ENCODE peak calls at places on chromosomes 13 and 19, in six cellular contexts. B is H1, G is mesenchymal stem cell, J is neuronal stem cell, T is H9, R is IMR-90. P is an unnamed sample.
A peak's percentile ranks its signal among the peaks of the same experiment; 100 is the strongest.

GRCh38 chr13:111632906-111633305 is 312.5 kb downstream of the TEX29 start:
- DNase-seq in B (peak; percentile 49), G (no peak), J (no peak), T (peak; percentile 84), R (no peak), P (peak; percentile 88)

GRCh38 chr19:8334458-8335342 is 8.4 kb downstream of the KANK3 start:
- DNase-seq in B (no peak), G (peak; percentile 51), J (peak; percentile 73), T (peak; percentile 85), R (peak; percentile 74), P (peak; percentile 87)

GRCh38 chr19:11949201-11949600 is 15.6 kb upstream of the ZNF763 start:
- DNase-seq in B (no peak), G (peak; percentile 12), J (no peak), T (no peak), R (peak; percentile 7), P (peak; percentile 48)

GRCh38 chr13:25170554-25171107 is 1.5 kb downstream of the AMER2 start:
- DNase-seq in B (no peak), G (no peak), J (no peak), T (no peak), R (no peak), P (peak; percentile 46)

GRCh38 chr13:100611678-100612492 is 23.3 kb upstream of the GGACT start:
- DNase-seq in B (no peak), G (no peak), J (no peak), T (no peak), R (no peak), P (no peak)

GRCh38 chr13:50760751-50761150 is 82.7 kb downstream of the DLEU7 start:
- DNase-seq in B (no peak), G (no peak), J (no peak), T (no peak), R (no peak), P (no peak)

GRCh38 chr13:104286566-104287290 is 1220.5 kb upstream of the SLC10A2 start:
- DNase-seq in B (no peak), G (no peak), J (peak; percentile 15), T (peak; percentile 37), R (no peak), P (peak; percentile 73)

GRCh38 chr19:30854207-30854606 is 482.0 kb downstream of the ZNF536 start:
- DNase-seq in B (no peak), G (no peak), J (no peak), T (no peak), R (no peak), P (no peak)

GRCh38 chr19:48905664-48906063 is 5.6 kb downstream of the NUCB1 start:
- DNase-seq in B (no peak), G (no peak), J (no peak), T (no peak), R (no peak), P (no peak)

GRCh38 chr13:31610270-31610998 is 128.9 kb upstream of the RXFP2 start:
- DNase-seq in B (no peak), G (no peak), J (no peak), T (no peak), R (no peak), P (no peak)

GRCh38 chr19:58042709-58043340 is 9.0 kb downstream of the ZSCAN1 start:
- DNase-seq in B (peak; percentile 84), G (no peak), J (no peak), T (peak; percentile 87), R (no peak), P (peak; percentile 83)

GRCh38 chr19:30604657-30605056 is 232.5 kb downstream of the ZNF536 start:
- DNase-seq in B (no peak), G (no peak), J (no peak), T (no peak), R (no peak), P (no peak)

GRCh38 chr19:11849264-11849615 is 714 bp downstream of the ZNF439 start:
- DNase-seq in B (no peak), G (no peak), J (no peak), T (no peak), R (no peak), P (no peak)

GRCh38 chr19:18807861-18808331 is 16.8 kb upstream of the COMP start:
- DNase-seq in B (no peak), G (no peak), J (no peak), T (no peak), R (no peak), P (no peak)

GRCh38 chr13:40764587-40765403 is 6.2 kb downstream of the MRPS31 start:
- DNase-seq in B (no peak), G (no peak), J (no peak), T (no peak), R (no peak), P (no peak)

GRCh38 chr13:24226762-24227161 is 66.2 kb downstream of the SPATA13 start:
- DNase-seq in B (no peak), G (no peak), J (no peak), T (no peak), R (no peak), P (peak; percentile 29)

GRCh38 chr19:13843104-13843921 is 33.6 kb upstream of the NANOS3 start:
- DNase-seq in B (no peak), G (peak; percentile 86), J (no peak), T (peak; percentile 74), R (peak; percentile 47), P (peak; percentile 84)

GRCh38 chr19:13846533-13847032 is 30.4 kb upstream of the NANOS3 start:
- DNase-seq in B (no peak), G (peak; percentile 99), J (no peak), T (peak; percentile 95), R (peak; percentile 93), P (peak; percentile 99)

GRCh38 chr19:13841339-13842293 is 35.3 kb upstream of the NANOS3 start:
- DNase-seq in B (no peak), G (peak; percentile 73), J (no peak), T (peak; percentile 32), R (no peak), P (no peak)

GRCh38 chr19:13842294-13843103 is 34.4 kb upstream of the NANOS3 start:
- DNase-seq in B (no peak), G (peak; percentile 87), J (no peak), T (peak; percentile 56), R (peak; percentile 65), P (peak; percentile 63)

DNA sequence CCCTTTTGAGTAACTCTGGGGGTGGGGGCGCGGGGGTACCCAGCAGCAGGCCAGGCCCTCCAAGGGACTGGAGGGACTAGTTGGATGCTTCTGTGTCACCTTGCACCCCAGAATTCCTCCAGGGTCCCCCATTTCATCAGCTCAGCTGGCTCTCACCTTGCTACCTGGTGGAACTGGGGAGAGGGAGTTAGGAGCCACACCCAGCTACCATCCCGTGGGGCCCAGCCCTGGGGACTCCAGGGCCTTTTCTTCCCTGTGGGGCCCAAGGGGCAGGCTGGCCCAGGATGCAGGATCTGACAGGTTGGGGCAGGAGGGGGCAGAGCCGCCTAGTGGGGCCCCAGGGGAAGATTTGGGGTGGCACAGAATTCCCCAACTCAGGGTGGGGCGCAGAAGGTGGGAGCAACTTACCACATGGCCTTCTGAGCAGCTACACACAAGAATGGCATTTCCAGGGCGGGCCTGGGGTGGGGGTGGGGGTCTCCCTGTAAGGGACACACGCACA is 32.8 kb upstream of the NANOS3 start:
- DNase-seq in B (no peak), G (no peak), J (no peak), T (no peak), R (no peak), P (no peak)
- H2BK120ac ChIP-seq in B (no peak overlapping the region), G (peak overlapping the region; percentile 100), J (peak overlapping the region; percentile 98), T (no peak overlapping the region), R (peak overlapping the region; percentile 92), P (peak overlapping the region; percentile 4)

GRCh38 chr19:39582442-39582841 is 19.9 kb upstream of the LGALS13 start:
- DNase-seq in B (no peak), G (no peak), J (no peak), T (no peak), R (no peak), P (no peak)
- H3K23ac ChIP-seq in B (no peak overlapping the region), G (no peak overlapping the region), J (no peak overlapping the region), T (no peak overlapping the region), R (no peak overlapping the region), P (no peak overlapping the region)

DNA sequence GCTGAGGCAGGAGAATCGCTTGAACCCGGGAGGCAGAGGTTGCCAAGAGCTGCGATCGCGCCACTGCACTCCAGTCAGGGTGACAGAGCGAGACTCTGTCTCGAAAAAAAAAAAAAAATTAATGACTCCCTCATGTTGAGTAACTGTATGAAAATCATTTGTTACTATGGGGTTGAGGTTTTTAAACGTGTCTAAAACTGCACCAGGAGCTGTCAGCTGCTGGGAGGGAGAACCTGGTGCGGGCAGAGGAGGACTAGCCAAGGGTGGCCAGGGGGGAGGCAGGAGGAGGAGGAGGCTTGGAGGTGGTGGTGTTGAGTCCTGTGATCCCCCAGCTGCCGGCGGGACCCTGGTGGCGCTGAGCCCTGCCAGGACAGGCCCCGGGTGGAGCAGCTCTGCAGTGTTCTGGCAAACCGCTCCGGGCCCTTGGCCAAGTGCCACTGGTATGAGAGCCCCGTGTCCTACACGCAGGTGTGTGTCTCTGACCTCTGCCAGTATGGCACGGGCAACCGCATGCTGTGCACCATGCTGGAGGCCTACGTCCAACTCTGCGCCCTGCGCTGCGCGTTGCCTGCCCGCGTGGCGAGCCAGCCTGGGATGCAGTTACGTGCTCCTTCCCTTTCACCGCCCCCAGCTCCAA is 17.1 kb upstream of the FXYD3 start:
- DNase-seq in B (no peak), G (no peak), J (no peak), T (no peak), R (no peak), P (no peak)
- H2BK15ac ChIP-seq in B (no peak overlapping the region), G (no peak overlapping the region), J (no peak overlapping the region), T (no peak overlapping the region), R (no peak overlapping the region), P (no peak overlapping the region)

DNA sequence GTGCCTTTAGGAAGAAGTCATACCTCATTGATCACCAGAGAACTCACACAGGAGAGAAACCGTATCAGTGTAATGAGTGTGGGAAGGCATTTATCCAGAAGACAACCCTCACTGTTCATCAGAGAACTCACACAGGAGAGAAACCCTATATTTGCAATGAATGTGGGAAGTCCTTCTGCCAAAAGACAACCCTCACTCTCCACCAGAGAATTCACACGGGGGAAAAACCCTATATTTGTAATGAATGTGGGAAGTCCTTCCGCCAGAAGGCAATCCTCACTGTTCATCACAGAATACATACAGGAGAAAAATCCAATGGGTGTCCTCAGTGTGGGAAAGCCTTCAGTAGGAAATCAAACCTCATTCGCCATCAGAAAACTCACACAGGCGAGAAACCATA is 21.9 kb downstream of the ZNF382 start:
- DNase-seq in B (no peak), G (no peak), J (no peak), T (no peak), R (no peak), P (peak; percentile 17)
- H2BK120ac ChIP-seq in B (no peak overlapping the region), G (no peak overlapping the region), J (no peak overlapping the region), T (no peak overlapping the region), R (no peak overlapping the region), P (no peak overlapping the region)

GRCh38 chr19:45613926-45614725 is 12.1 kb upstream of the GPR4 start:
- DNase-seq in B (no peak), G (peak; percentile 96), J (no peak), T (no peak), R (peak; percentile 93), P (no peak)
- H3K23ac ChIP-seq in B (no peak overlapping the region), G (no peak overlapping the region), J (no peak overlapping the region), T (no peak overlapping the region), R (peak overlapping the region; percentile 33), P (no peak overlapping the region)

DNA sequence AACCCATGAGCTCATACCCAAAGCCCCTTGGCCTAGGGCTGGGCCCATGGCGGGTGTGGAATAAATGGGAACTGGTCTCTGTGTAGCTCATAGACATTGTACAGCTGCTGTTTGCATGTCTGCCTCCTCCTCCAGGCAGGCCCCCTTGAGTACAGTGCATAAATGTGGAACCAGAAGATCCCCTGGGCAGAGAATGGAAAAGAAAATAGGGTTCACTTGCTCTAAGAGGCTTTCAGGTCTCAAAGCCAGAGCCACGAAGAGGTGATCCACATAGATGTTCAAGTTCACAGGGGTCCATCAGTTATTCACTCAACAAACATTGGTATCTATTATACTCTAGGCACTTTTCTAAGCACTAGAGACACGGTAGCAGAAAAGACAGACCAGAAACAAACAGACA is 79.2 kb upstream of the CACNA1A start:
- DNase-seq in B (no peak), G (no peak), J (no peak), T (no peak), R (no peak), P (no peak)
- H2BK15ac ChIP-seq in B (no peak overlapping the region), G (no peak overlapping the region), J (no peak overlapping the region), T (no peak overlapping the region), R (no peak overlapping the region), P (no peak overlapping the region)

P was measured in mesendoderm.